ENCODE peak calls at places on chromosomes 3 and 15, in five cellular contexts. F is PC-9, G is neuronal stem cell, Q is SJCRH30, I is GM23248. R is an unnamed sample.

GRCh38 chr15:52234596-52235541 is 43.7 kb upstream of the GNB5 start:
- DNase-seq in I (no peak), Q (no peak), G (no peak), F (no peak), R (no peak)

GRCh38 chr15:74127954-74128784 is 2.2 kb upstream of the ISLR2 start:
- DNase-seq in F (no peak), G (no peak), I (peak; percentile 63), Q (no peak), R (no peak)

GRCh38 chr15:78629031-78629715 is 8.4 kb upstream of the CHRNA3 start:
- DNase-seq in Q (no peak), F (no peak), I (no peak), G (no peak), R (peak; percentile 54)

GRCh38 chr3:50189274-50189673 is 2.1 kb upstream of the GNAT1 start:
- DNase-seq in Q (peak; percentile 85), G (peak; percentile 66), F (peak; percentile 41), I (peak; percentile 94), R (no peak)

GRCh38 chr3:50806806-50807205 is 132.1 kb downstream of the DOCK3 start:
- DNase-seq in F (peak; percentile 91), I (peak; percentile 5), Q (no peak), G (no peak), R (no peak)

GRCh38 chr15:90917569-90917968 is 14.5 kb downstream of the MAN2A2 start:
- DNase-seq in G (no peak), Q (no peak), I (no peak), F (no peak), R (no peak)

GRCh38 chr15:40059821-40060220 is 20.8 kb upstream of the SRP14 start:
- DNase-seq in G (no peak), Q (no peak), F (no peak), I (no peak), R (no peak)

GRCh38 chr15:96629501-96629900 is 299.0 kb downstream of the NR2F2 start:
- DNase-seq in Q (no peak), F (no peak), I (no peak), G (no peak), R (no peak)

GRCh38 chr15:90227336-90227735 is 6.4 kb downstream of the CIB1 start:
- DNase-seq in I (no peak), G (no peak), F (no peak), Q (no peak), R (no peak)

GRCh38 chr3:130516645-130517512 is at the start of gene COL6A6:
- DNase-seq in Q (no peak), F (no peak), G (no peak), I (peak; percentile 39), R (no peak)

GRCh38 chr3:121504598-121504997 is 41.2 kb downstream of the POLQ start:
- DNase-seq in I (no peak), Q (no peak), G (no peak), F (no peak), R (no peak)

GRCh38 chr3:10504161-10505049 is 981 bp downstream of the ATP2B2 start:
- DNase-seq in I (no peak), G (no peak), F (no peak), Q (no peak), R (no peak)
- H3K27ac ChIP-seq in I (no peak overlapping the region), G (no peak overlapping the region), F (no peak overlapping the region), Q (no peak overlapping the region), R (no peak overlapping the region)

GRCh38 chr15:80549712-80550111 is 145.4 kb upstream of the ABHD17C start:
- DNase-seq in F (no peak), I (peak; percentile 33), Q (no peak), G (no peak), R (no peak)

GRCh38 chr15:80549191-80549590 is 145.0 kb downstream of the ARNT2 start:
- DNase-seq in G (no peak), Q (no peak), F (no peak), I (peak; percentile 75), R (no peak)

GRCh38 chr15:80550910-80551265 is 144.2 kb upstream of the ABHD17C start:
- DNase-seq in F (no peak), I (peak; percentile 62), G (no peak), Q (no peak), R (no peak)

GRCh38 chr15:80550219-80550909 is 144.7 kb upstream of the ABHD17C start:
- DNase-seq in Q (no peak), I (peak; percentile 88), G (no peak), F (peak; percentile 77), R (no peak)

DNA sequence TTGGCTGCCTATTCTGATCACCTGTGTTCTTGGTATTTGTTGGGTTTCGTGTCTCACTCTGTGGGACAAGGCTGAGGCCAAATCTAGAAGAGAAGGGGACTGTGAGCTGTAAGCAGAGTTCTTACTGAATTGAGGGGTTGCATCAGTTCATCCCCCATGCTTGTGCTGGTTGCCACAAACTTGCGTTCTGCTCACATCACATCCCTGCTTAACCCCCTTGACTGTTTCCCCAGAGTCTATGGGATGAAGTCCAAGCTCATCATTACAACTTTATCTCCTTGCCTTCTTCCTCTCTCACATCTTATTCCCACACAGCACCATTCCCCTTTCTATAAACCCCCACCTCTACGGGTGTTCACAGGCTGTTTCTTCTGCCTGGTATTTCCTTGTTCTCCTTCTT is 143.8 kb upstream of the ABHD17C start:
- DNase-seq in Q (no peak), F (no peak), G (no peak), I (no peak), R (no peak)
- H3K4me3 ChIP-seq in Q (no peak overlapping the region), F (no peak overlapping the region), G (no peak overlapping the region), I (no peak overlapping the region), R (no peak overlapping the region)

GRCh38 chr15:98398886-98399285 is 249.5 kb upstream of the IGF1R start:
- DNase-seq in I (no peak), G (no peak), Q (no peak), F (no peak), R (no peak)

GRCh38 chr15:98400120-98400519 is 248.2 kb upstream of the IGF1R start:
- DNase-seq in F (no peak), Q (no peak), I (no peak), G (no peak), R (no peak)

GRCh38 chr15:98395974-98396627 is 252.2 kb upstream of the IGF1R start:
- DNase-seq in Q (no peak), G (no peak), F (no peak), I (no peak), R (no peak)

GRCh38 chr15:98394546-98394945 is 253.8 kb upstream of the IGF1R start:
- DNase-seq in Q (no peak), G (no peak), F (no peak), I (no peak), R (no peak)

DNA sequence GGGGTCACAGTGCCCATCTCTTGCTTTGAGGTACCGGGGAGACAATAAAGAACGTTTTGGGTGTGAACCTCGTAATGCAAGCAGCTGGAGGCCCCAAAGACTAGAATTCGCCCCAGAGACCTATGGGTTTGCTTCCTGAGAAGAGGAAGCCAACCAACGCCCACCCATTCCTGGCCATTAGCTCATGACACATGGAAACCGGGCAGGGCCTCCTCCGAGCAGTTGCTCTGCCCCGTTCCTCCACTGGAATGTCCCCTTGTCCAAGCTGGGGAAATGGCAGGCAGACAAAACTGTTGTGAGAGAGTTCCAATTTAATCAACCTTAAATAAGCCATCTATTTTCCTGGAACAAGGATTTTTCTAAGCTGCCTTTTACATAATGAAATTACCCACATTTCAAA is 250.9 kb upstream of the IGF1R start:
- DNase-seq in I (no peak), F (no peak), Q (no peak), G (no peak), R (no peak)
- H3K27ac ChIP-seq in I (no peak overlapping the region), F (no peak overlapping the region), Q (no peak overlapping the region), G (no peak overlapping the region), R (no peak overlapping the region)

DNA sequence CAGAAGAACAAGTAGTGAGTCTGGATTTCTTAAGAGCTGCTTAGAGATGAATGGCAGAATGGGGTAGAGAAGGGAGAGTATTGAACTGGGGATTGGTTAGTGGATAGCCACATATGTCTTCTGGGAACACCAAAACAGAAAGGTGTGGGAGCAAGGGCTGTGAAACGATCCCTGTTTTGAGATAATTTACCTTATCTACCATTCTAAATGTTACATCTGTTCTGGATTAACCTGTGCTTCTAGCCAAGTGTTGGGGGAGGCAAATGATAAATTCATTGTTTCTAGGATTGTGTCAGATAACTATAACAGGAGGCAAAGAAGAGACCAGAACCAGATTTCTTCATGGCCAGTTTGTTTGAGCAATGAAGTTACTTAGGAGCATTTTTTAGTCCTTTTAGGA is 8.4 kb downstream of the NR1D2 start:
- DNase-seq in G (no peak), F (no peak), Q (no peak), I (no peak), R (no peak)
- H3K4me3 ChIP-seq in G (no peak overlapping the region), F (no peak overlapping the region), Q (no peak overlapping the region), I (no peak overlapping the region), R (no peak overlapping the region)

GRCh38 chr3:160179906-160180305 is 45.3 kb upstream of the C3orf80 start:
- DNase-seq in G (no peak), F (no peak), Q (no peak), I (no peak), R (no peak)
- H3K27ac ChIP-seq in G (no peak overlapping the region), F (no peak overlapping the region), Q (no peak overlapping the region), I (peak overlapping the region; percentile 90), R (no peak overlapping the region)

GRCh38 chr3:155102329-155102728 is 22.2 kb downstream of the MME start:
- DNase-seq in F (no peak), I (peak; percentile 20), G (no peak), Q (no peak), R (no peak)
- H3K4me3 ChIP-seq in F (no peak overlapping the region), I (no peak overlapping the region), G (no peak overlapping the region), Q (no peak overlapping the region), R (no peak overlapping the region)

GRCh38 chr3:15779111-15779510 is 18.7 kb downstream of the ANKRD28 start:
- DNase-seq in I (no peak), Q (no peak), G (no peak), F (no peak), R (no peak)

GRCh38 chr3:15782429-15782828 is 15.3 kb downstream of the ANKRD28 start:
- DNase-seq in I (peak; percentile 52), G (no peak), F (no peak), Q (no peak), R (no peak)

GRCh38 chr3:15781131-15781530 is 16.6 kb downstream of the ANKRD28 start:
- DNase-seq in I (peak; percentile 56), G (no peak), F (no peak), Q (no peak), R (no peak)

GRCh38 chr3:15783361-15783969 is 14.3 kb downstream of the ANKRD28 start:
- DNase-seq in I (peak; percentile 84), Q (no peak), G (no peak), F (no peak), R (no peak)

GRCh38 chr3:15781637-15782402 is 16.0 kb downstream of the ANKRD28 start:
- DNase-seq in F (no peak), G (no peak), Q (no peak), I (peak; percentile 51), R (no peak)
- H3K27ac ChIP-seq in F (no peak overlapping the region), G (no peak overlapping the region), Q (no peak overlapping the region), I (peak overlapping the region; percentile 82), R (no peak overlapping the region)

R was measured in upper lobe of right lung.